ENCODE peak calls at places on chromosomes 5 and 9, in four cellular contexts. T, C, Y and X are unnamed samples.

GRCh38 chr5:133610489-133611356 is 1.6 kb downstream of the FSTL4 start:
- DNase-seq in Y (peak; percentile 42), C (no peak), T (no peak), X (peak; percentile 76)

GRCh38 chr5:95843733-95844223 is 21.3 kb upstream of the GLRX start:
- DNase-seq in C (no peak), T (no peak), Y (no peak), X (peak; percentile 55)

GRCh38 chr5:120464627-120465280 is 654 bp downstream of the PRR16 start:
- DNase-seq in T (peak; percentile 76), C (peak; percentile 48), Y (peak; percentile 23), X (peak; percentile 25)

GRCh38 chr5:124663101-124663506 is 83.3 kb downstream of the ZNF608 start:
- DNase-seq in C (no peak), Y (no peak), T (no peak), X (no peak)

GRCh38 chr9:16879416-16879815 is 8.9 kb upstream of the BNC2 start:
- DNase-seq in Y (no peak), T (no peak), C (no peak), X (no peak)

GRCh38 chr5:6791031-6791577 is 77.9 kb downstream of the TENT4A start:
- DNase-seq in C (no peak), T (no peak), Y (no peak), X (no peak)

GRCh38 chr9:101035098-101035497 is 6.6 kb downstream of the PLPPR1 start:
- DNase-seq in C (no peak), T (no peak), Y (no peak), X (no peak)

GRCh38 chr5:102886586-102886985 is 131.5 kb downstream of the PAM start:
- DNase-seq in Y (no peak), C (no peak), T (no peak), X (no peak)

GRCh38 chr9:84339951-84340350 is 607 bp downstream of the SLC28A3 start:
- DNase-seq in Y (no peak), T (no peak), C (no peak), X (no peak)

GRCh38 chr9:35517136-35517535 is 27.2 kb downstream of the RUSC2 start:
- DNase-seq in T (no peak), C (no peak), Y (no peak), X (no peak)

GRCh38 chr5:82388186-82388585 is 110.0 kb upstream of the RPS23 start:
- DNase-seq in T (no peak), C (no peak), Y (no peak), X (no peak)

GRCh38 chr5:40549611-40550010 is 130.1 kb upstream of the PTGER4 start:
- DNase-seq in T (no peak), Y (no peak), C (no peak), X (no peak)

GRCh38 chr5:56490971-56491468 is 257.9 kb upstream of the ANKRD55 start:
- DNase-seq in Y (no peak), T (no peak), C (no peak), X (no peak)

GRCh38 chr5:57900356-57900944 is 417.8 kb upstream of the ACTBL2 start:
- DNase-seq in T (no peak), Y (no peak), C (no peak), X (no peak)

GRCh38 chr5:177545487-177546261 is 8.7 kb downstream of the FAM193B start:
- DNase-seq in T (peak; percentile 87), Y (peak; percentile 59), C (no peak), X (peak; percentile 51)

GRCh38 chr5:157024213-157024959 is 34.5 kb downstream of the HAVCR1 start:
- DNase-seq in C (no peak), T (no peak), Y (no peak), X (no peak)

GRCh38 chr5:56155992-56156584 is 77.0 kb downstream of the ANKRD55 start:
- DNase-seq in C (no peak), Y (no peak), T (no peak), X (no peak)

GRCh38 chr5:57499262-57500050 is 16.8 kb upstream of the ACTBL2 start:
- DNase-seq in Y (no peak), T (no peak), C (no peak), X (no peak)

GRCh38 chr9:107711528-107711927 is 222.0 kb upstream of the KLF4 start:
- DNase-seq in Y (peak; percentile 89), T (peak; percentile 74), C (peak; percentile 31), X (no peak)

GRCh38 chr9:16794871-16795639 is 75.4 kb downstream of the BNC2 start:
- DNase-seq in Y (peak; percentile 15), T (peak; percentile 76), C (no peak), X (no peak)

GRCh38 chr5:127305486-127305885 is 14.9 kb downstream of the MEGF10 start:
- DNase-seq in T (no peak), Y (no peak), C (no peak), X (no peak)

GRCh38 chr5:109786177-109786576 is 96.5 kb downstream of the MAN2A1 start:
- DNase-seq in T (no peak), C (no peak), Y (no peak), X (no peak)

GRCh38 chr9:35660966-35661413 is 2.9 kb downstream of the CCDC107 start:
- DNase-seq in C (no peak), Y (peak; percentile 73), T (no peak), X (peak; percentile 65)

GRCh38 chr9:14309403-14309802 is 4.5 kb downstream of the NFIB start:
- DNase-seq in C (no peak), T (no peak), Y (no peak), X (no peak)

GRCh38 chr5:6649186-6649585 is 15.9 kb downstream of the SRD5A1 start:
- DNase-seq in C (no peak), Y (no peak), T (no peak), X (no peak)

GRCh38 chr9:105251733-105252404 is 7.4 kb downstream of the SLC44A1 start:
- DNase-seq in C (no peak), Y (no peak), T (no peak), X (no peak)

GRCh38 chr9:136734837-136735496 is 7.8 kb downstream of the LCN10 start:
- DNase-seq in T (no peak), C (no peak), Y (no peak), X (no peak)

GRCh38 chr9:129340427-129341196 is 162.6 kb upstream of the IER5L start:
- DNase-seq in Y (no peak), T (no peak), C (no peak), X (no peak)

GRCh38 chr9:121178676-121179372 is 22.8 kb downstream of the RAB14 start:
- DNase-seq in T (no peak), Y (no peak), C (no peak), X (no peak)

GRCh38 chr5:153618857-153619256 is 128.4 kb downstream of the GRIA1 start:
- DNase-seq in T (no peak), Y (no peak), C (no peak), X (no peak)

GRCh38 chr5:153610009-153610408 is 119.5 kb downstream of the GRIA1 start:
- DNase-seq in C (no peak), Y (no peak), T (no peak), X (no peak)

GRCh38 chr5:153617190-153617589 is 126.7 kb downstream of the GRIA1 start:
- DNase-seq in Y (no peak), C (no peak), T (no peak), X (no peak)

GRCh38 chr5:153618307-153618706 is 127.8 kb downstream of the GRIA1 start:
- DNase-seq in Y (no peak), C (no peak), T (no peak), X (no peak)

DNA sequence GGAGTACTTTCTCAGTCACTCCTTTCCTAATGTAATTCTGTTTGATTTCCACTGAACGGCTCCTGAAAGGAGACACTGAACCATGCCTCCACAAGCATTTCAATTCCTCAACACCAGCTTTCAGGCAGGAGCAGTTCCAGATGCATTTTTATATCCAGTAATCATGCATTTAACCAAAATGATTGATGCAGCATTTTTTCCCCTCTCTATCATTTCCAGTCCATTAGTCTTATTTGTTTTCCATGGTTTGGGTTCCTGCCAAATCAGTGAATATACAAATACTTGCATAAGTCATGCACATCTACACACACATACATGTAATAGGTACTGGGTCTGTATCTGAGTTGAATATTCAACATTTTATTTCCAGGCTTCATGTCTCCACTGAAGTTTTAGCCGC is 122.7 kb downstream of the GRIA1 start:
- DNase-seq in T (no peak), C (no peak), Y (no peak), X (no peak)
- TF ChIP-seq EP300 in T (no peak), C (no peak), Y (no peak), X (no peak)

GRCh38 chr9:131528186-131528585 is 2.9 kb downstream of the UCK1 start:
- DNase-seq in T (no peak), C (no peak), Y (no peak), X (no peak)

GRCh38 chr9:131530546-131530929 is 525 bp downstream of the UCK1 start:
- DNase-seq in Y (peak; percentile 47), T (peak; percentile 80), C (peak; percentile 49), X (peak; percentile 34)

GRCh38 chr9:131528886-131529505 is 2.1 kb downstream of the UCK1 start:
- DNase-seq in T (no peak), Y (no peak), C (peak; percentile 29), X (no peak)

GRCh38 chr9:131529597-131530545 is 1.2 kb downstream of the UCK1 start:
- DNase-seq in T (no peak), C (no peak), Y (no peak), X (no peak)

DNA sequence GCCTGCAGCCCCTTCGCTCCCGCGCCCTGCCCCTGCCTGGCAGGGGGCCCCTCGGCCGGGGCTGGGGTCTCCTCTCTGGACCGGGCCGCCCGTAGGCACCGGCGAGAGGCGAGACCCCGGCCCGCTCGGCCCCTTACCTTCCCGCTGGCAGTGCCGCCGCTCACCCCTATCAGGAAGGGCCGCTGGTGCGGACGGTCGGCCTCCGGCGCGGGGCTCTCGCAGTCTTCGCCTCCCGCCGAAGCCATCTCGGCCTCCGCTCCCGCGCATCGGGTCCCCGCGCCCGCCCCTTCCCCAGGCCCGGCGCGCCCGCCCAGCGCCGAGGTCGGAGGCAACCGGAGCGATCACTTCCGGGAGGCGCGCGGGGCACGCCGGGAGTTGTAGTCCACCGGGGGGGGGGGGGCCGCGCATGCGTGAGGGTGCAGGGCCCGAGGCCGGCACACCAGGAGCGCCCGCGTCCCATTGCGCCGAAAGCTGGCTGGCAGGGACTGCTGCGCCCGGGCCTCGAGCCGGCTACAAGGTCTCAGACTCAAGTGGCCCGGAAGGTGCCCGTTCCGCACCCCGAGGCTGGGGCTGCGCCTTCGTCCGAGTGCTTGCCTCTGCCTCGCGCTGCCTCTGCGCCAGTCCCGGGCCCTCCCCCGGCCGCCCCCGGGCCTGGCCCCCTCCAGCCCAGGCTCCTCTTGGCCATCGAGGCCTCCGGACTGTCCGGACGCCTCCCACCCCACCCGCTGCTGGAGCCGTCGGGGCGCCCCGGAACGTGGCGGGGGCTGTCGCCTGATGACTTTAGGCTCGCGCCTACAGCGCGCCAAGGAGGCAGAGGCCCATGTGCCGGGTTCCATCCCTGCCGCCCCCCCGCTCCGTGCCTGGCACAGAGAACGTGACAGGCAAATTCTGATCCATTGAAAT is at the start of gene UCK1:
- DNase-seq in T (peak; percentile 86), C (peak; percentile 84), Y (peak; percentile 77), X (peak; percentile 80)
- TF ChIP-seq POLR2A in T (no peak), C (peak; percentile 42), Y (peak; percentile 56), X (no peak)

GRCh38 chr5:165781703-165782102 is 2276.3 kb downstream of the MAT2B start:
- DNase-seq in T (no peak), Y (no peak), C (no peak), X (no peak)
- H3K9me3 ChIP-seq in T (no peaks in the 10 kb centered on the region), Y (no peaks in the 10 kb centered on the region), C (no peaks in the 10 kb centered on the region), X (no peaks in the 10 kb centered on the region)

GRCh38 chr9:73680831-73681230 is 529.2 kb downstream of the ANXA1 start:
- DNase-seq in Y (no peak), C (no peak), T (no peak), X (no peak)
- TF ChIP-seq EP300 in Y (no peak), C (no peak), T (no peak), X (no peak)